ENCODE peak calls at places on chromosomes 12 and 14, in nine cellular contexts. Y, A, B, Z, T, M, G, R and X are unnamed samples.
A peak's percentile ranks its signal among the peaks of the same experiment; 100 is the strongest.

GRCh38 chr12:28869197-28869596 is 279.9 kb upstream of the FAR2 start:
- DNase-seq in Y (no peak), B (no peak), T (no peak), G (no peak), M (no peak), Z (no peak), A (no peak), R (no peak), X (peak; percentile 24)

GRCh38 chr12:64840949-64841717 is 16.7 kb downstream of the TBC1D30 start:
- DNase-seq in A (no peak), M (no peak), G (peak; percentile 53), R (no peak), T (no peak), Y (no peak), Z (no peak), B (no peak), X (no peak)

GRCh38 chr14:44412858-44413569 is 94.1 kb downstream of the FSCB start:
- DNase-seq in A (no peak), M (no peak), R (no peak), Y (no peak), T (no peak), B (no peak), Z (no peak), G (no peak), X (no peak)

GRCh38 chr12:101127521-101128219 is 82.4 kb downstream of the SLC5A8 start:
- DNase-seq in M (no peak), Z (no peak), R (no peak), A (no peak), G (no peak), T (no peak), B (no peak), Y (no peak), X (no peak)

GRCh38 chr14:105091335-105092123 is 26.3 kb upstream of the GPR132 start:
- DNase-seq in A (no peak), T (peak; percentile 87), M (peak; percentile 65), Z (peak; percentile 84), G (peak; percentile 94), R (peak; percentile 94), Y (no peak), B (peak; percentile 93), X (no peak)

GRCh38 chr12:57885207-57885606 is 38.7 kb upstream of the CTDSP2 start:
- DNase-seq in Z (peak; percentile 41), G (no peak), R (no peak), Y (no peak), M (no peak), T (no peak), B (no peak), A (no peak), X (no peak)

GRCh38 chr14:58830121-58830520 is 192.4 kb downstream of the DACT1 start:
- DNase-seq in Z (no peak), A (no peak), R (no peak), B (no peak), M (no peak), T (no peak), Y (no peak), G (no peak), X (no peak)

GRCh38 chr12:31005944-31006361 is 67.7 kb upstream of the DDX11 start:
- DNase-seq in B (peak; percentile 48), Y (no peak), M (no peak), T (peak; percentile 38), Z (peak; percentile 55), G (no peak), R (no peak), A (no peak), X (peak; percentile 6)

GRCh38 chr14:54742492-54743350 is 159.9 kb downstream of the GCH1 start:
- DNase-seq in A (no peak), T (no peak), R (no peak), G (no peak), Y (no peak), M (no peak), Z (no peak), B (no peak), X (no peak)

GRCh38 chr14:68466491-68466977 is 326.3 kb downstream of the ZFP36L1 start:
- DNase-seq in Z (no peak), Y (no peak), R (no peak), G (no peak), B (peak; percentile 84), T (no peak), M (no peak), A (no peak), X (no peak)
- TF ChIP-seq EP300 in Z (no peak), Y (no peak), R (no peak), G (no peak), B (peak; percentile 41), T (no peak), M (no peak), A (no peak), X (peak; percentile 81)

DNA sequence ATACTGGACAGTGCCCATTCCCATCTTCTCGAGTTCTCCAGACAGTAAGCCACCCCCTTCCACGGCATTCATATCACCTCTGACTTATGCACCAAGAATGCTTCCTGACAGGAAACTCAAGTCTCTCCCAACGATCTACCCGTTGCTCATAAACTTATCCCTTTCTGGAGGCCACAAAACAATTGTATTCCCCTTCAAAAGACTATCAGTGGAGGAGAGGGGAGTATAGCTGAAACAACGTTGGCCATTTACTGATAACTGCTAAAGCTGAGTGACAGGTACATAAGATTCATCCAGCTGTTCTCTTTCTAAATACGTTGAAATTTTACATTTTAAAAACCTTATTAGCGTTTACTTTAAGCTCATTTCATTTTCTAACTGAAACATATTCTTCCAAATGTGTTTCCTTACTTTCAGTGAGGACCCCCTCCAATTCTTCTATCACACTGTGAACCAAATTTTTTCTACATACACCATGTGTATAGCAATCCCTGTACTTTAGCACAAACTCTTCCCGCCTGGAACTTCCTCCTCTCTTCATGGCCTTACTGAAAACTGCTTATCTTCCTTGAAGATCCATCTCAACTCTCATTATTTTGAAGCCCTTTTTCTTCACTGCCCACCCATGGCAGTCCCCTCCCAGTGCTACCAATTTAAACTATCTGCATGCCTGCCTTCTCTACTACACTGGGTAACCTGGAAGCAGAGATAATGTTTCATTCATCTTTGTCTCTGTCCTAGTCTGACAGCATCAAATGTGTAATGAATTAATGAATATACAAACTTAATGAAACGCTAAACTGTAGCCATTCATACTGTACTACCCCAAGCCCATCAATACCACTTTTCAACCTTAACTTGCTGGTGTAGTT is 28.8 kb downstream of the ATXN2 start:
- DNase-seq in M (no peak), T (no peak), Z (no peak), Y (no peak), A (no peak), R (no peak), G (no peak), B (peak; percentile 52), X (no peak)
- TF ChIP-seq EP300 in M (no peak), T (no peak), Z (no peak), Y (no peak), A (no peak), R (no peak), G (no peak), B (no peak), X (no peak)

GRCh38 chr14:89000007-89000942 is 175.8 kb downstream of the TTC8 start:
- DNase-seq in A (peak; percentile 56), R (peak; percentile 47), Z (no peak), M (no peak), B (peak; percentile 81), G (peak; percentile 68), T (no peak), Y (no peak), X (no peak)
- TF ChIP-seq EP300 in A (peak; percentile 69), R (no peak), Z (no peak), M (no peak), B (peak; percentile 82), G (no peak), T (no peak), Y (no peak), X (peak; percentile 64)

GRCh38 chr12:116137318-116137717 is 140.2 kb downstream of the MED13L start:
- DNase-seq in M (no peak), A (no peak), Y (no peak), B (no peak), R (no peak), Z (no peak), T (no peak), G (no peak), X (no peak)

GRCh38 chr12:116140559-116140958 is 136.9 kb downstream of the MED13L start:
- DNase-seq in Y (no peak), Z (no peak), G (no peak), R (no peak), B (no peak), M (no peak), T (no peak), A (no peak), X (no peak)

GRCh38 chr12:116138380-116138779 is 139.1 kb downstream of the MED13L start:
- DNase-seq in R (no peak), Y (no peak), T (no peak), G (no peak), A (no peak), B (no peak), M (no peak), Z (no peak), X (no peak)

GRCh38 chr12:116136340-116136739 is 141.2 kb downstream of the MED13L start:
- DNase-seq in A (no peak), Y (no peak), G (no peak), R (no peak), T (no peak), M (no peak), B (no peak), Z (no peak), X (no peak)

DNA sequence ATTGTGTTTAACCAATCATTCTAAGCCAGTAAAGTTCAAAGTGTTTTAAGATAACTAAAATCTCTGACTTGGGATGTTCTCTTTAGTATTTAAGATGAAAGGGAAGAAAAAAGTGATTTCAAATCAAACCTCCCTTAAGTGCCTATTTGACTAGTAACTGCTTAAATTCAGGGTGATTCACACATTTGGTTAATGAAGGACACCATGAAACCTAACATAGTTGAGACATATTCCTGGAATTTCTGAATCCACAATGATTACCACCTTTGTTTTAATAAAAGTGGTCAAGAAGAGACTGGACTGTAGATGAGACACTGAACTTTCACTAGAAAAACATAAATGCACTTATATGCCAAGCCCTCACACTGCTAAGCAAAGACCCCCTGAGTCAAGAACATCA is 138.7 kb downstream of the MED13L start:
- DNase-seq in A (no peak), Z (no peak), Y (no peak), R (no peak), T (no peak), G (no peak), M (no peak), B (no peak), X (no peak)
- TF ChIP-seq EP300 in A (no peak), Z (no peak), Y (no peak), R (no peak), T (no peak), G (no peak), M (no peak), B (no peak), X (no peak)